ENCODE peak calls at places on chromosomes 13 and 19, in six cellular contexts. One of them, this sample, is unnamed.

GRCh38 chr13:51585234-51585672 is 991 bp downstream of the WDFY2 start:
- DNase-seq in iPS-NIHi11: no peak
- DNase-seq in osteoblast: no peak
- DNase-seq in BJ: no peak
- DNase-seq in HFF-Myc: no peak
- DNase-seq in pancreas: no peak
- DNase-seq in this sample: no peak

GRCh38 chr13:45034342-45034741 is 45.0 kb downstream of the GPALPP1 start:
- DNase-seq in iPS-NIHi11: no peak
- DNase-seq in osteoblast: no peak
- DNase-seq in BJ: no peak
- DNase-seq in HFF-Myc: no peak
- DNase-seq in pancreas: no peak
- DNase-seq in this sample: no peak

GRCh38 chr19:57063070-57063469 is 56.7 kb upstream of the USP29 start:
- DNase-seq in iPS-NIHi11: no peak
- DNase-seq in osteoblast: no peak
- DNase-seq in BJ: no peak
- DNase-seq in HFF-Myc: no peak
- DNase-seq in pancreas: no peak
- DNase-seq in this sample: no peak

GRCh38 chr13:37870895-37871550 is 1.5 kb upstream of the TRPC4 start:
- DNase-seq in iPS-NIHi11: peak; percentile 3
- DNase-seq in osteoblast: peak; percentile 88
- DNase-seq in BJ: peak; percentile 38
- DNase-seq in HFF-Myc: peak; percentile 33
- DNase-seq in pancreas: no peak
- DNase-seq in this sample: peak; percentile 74

GRCh38 chr13:23407996-23408395 is 25.5 kb downstream of the SACS start:
- DNase-seq in iPS-NIHi11: no peak
- DNase-seq in osteoblast: no peak
- DNase-seq in BJ: no peak
- DNase-seq in HFF-Myc: no peak
- DNase-seq in pancreas: no peak
- DNase-seq in this sample: no peak

GRCh38 chr13:46983881-46984280 is 87.0 kb upstream of the HTR2A start:
- DNase-seq in iPS-NIHi11: no peak
- DNase-seq in osteoblast: no peak
- DNase-seq in BJ: no peak
- DNase-seq in HFF-Myc: no peak
- DNase-seq in pancreas: no peak
- DNase-seq in this sample: peak; percentile 44

GRCh38 chr19:29596080-29596479 is 10.0 kb upstream of the POP4 start:
- DNase-seq in iPS-NIHi11: no peak
- DNase-seq in osteoblast: no peak
- DNase-seq in BJ: no peak
- DNase-seq in HFF-Myc: no peak
- DNase-seq in pancreas: no peak
- DNase-seq in this sample: no peak

GRCh38 chr19:30968210-30968609 is 381.0 kb downstream of the TSHZ3 start:
- DNase-seq in iPS-NIHi11: peak; percentile 19
- DNase-seq in osteoblast: no peak
- DNase-seq in BJ: no peak
- DNase-seq in HFF-Myc: no peak
- DNase-seq in pancreas: no peak
- DNase-seq in this sample: peak; percentile 16

GRCh38 chr19:30214651-30215051 is 157.5 kb upstream of the ZNF536 start:
- DNase-seq in iPS-NIHi11: no peak
- DNase-seq in osteoblast: no peak
- DNase-seq in BJ: no peak
- DNase-seq in HFF-Myc: no peak
- DNase-seq in pancreas: no peak
- DNase-seq in this sample: no peak

GRCh38 chr19:35468637-35469036 is 20.6 kb downstream of the FFAR2 start:
- DNase-seq in iPS-NIHi11: peak; percentile 67
- DNase-seq in osteoblast: peak; percentile 93
- DNase-seq in BJ: no peak
- DNase-seq in HFF-Myc: no peak
- DNase-seq in pancreas: peak; percentile 75
- DNase-seq in this sample: peak; percentile 43